ENCODE peak calls at places on chromosomes 11 and 22, in ten cellular contexts. I is activated CD8-positive, alpha-beta T cell treated with anti-CD3 and anti-CD28 coated beads for 36 hours; S is esophagus muscularis mucosa; N is Peyer's patch; K is psoas muscle; G is mammary epithelial cell; E is HL-60; H is GM10248; D is HFF-Myc; U is fibroblast of the aortic adventitia. A is an unnamed sample.

GRCh38 chr11:127627629-127628462 is 627.3 kb upstream of the KIRREL3 start:
- DNase-seq in E (no peak), N (no peak), H (no peak), D (no peak), U (no peak), I (no peak), K (peak), G (peak), S (no peak), A (no peak)

GRCh38 chr22:42901790-42902508 is 44.9 kb upstream of the ARFGAP3 start:
- DNase-seq in N (no peak), S (no peak), H (no peak), E (no peak), G (no peak), D (no peak), I (no peak), U (no peak), K (peak), A (no peak)

GRCh38 chr11:32571039-32571438 is 12.6 kb upstream of the EIF3M start:
- DNase-seq in N (no peak), H (no peak), I (no peak), D (no peak), U (no peak), G (no peak), S (no peak), K (no peak), E (no peak), A (no peak)

GRCh38 chr11:110085255-110085838 is 7.8 kb upstream of the ZC3H12C start:
- DNase-seq in K (no peak), E (no peak), N (no peak), S (no peak), I (no peak), G (peak), D (no peak), H (no peak), U (no peak), A (no peak)

GRCh38 chr11:70510106-70510505 is 111.8 kb downstream of the CTTN start:
- DNase-seq in E (no peak), H (no peak), S (no peak), N (no peak), G (no peak), K (no peak), I (no peak), D (no peak), U (no peak), A (no peak)

GRCh38 chr11:44601471-44602370 is 36.3 kb downstream of the CD82 start:
- DNase-seq in U (no peak), D (no peak), K (no peak), G (no peak), S (no peak), N (peak), I (peak), H (peak), E (no peak), A (peak)

GRCh38 chr11:1303196-1303821 is 6.1 kb downstream of the TOLLIP start:
- DNase-seq in S (peak), D (no peak), G (peak), E (peak), I (no peak), U (no peak), H (no peak), N (peak), K (no peak), A (no peak)

GRCh38 chr11:59164028-59164427 is 7.9 kb upstream of the DTX4 start:
- DNase-seq in H (no peak), U (no peak), S (no peak), K (no peak), I (no peak), D (no peak), E (no peak), N (no peak), G (no peak), A (no peak)

GRCh38 chr11:113874920-113875413 is 405 bp downstream of the USP28 start:
- DNase-seq in N (peak), S (no peak), E (no peak), D (no peak), K (no peak), G (peak), U (peak), I (peak), H (no peak), A (no peak)

GRCh38 chr11:105821366-105821765 is 200.7 kb downstream of the MSANTD4 start:
- DNase-seq in K (no peak), U (no peak), I (no peak), S (no peak), H (no peak), D (no peak), E (no peak), N (no peak), G (no peak), A (no peak)

GRCh38 chr11:134517621-134518293 is 105.7 kb upstream of the B3GAT1 start:
- DNase-seq in I (no peak), D (no peak), U (no peak), K (no peak), E (no peak), N (no peak), S (no peak), H (no peak), G (no peak), A (no peak)

GRCh38 chr11:128195057-128195751 is 392.2 kb downstream of the ETS1 start:
- DNase-seq in I (peak), G (no peak), S (no peak), H (no peak), U (no peak), K (no peak), N (peak), D (no peak), E (peak), A (no peak)

GRCh38 chr22:38504731-38505594 is 1.1 kb downstream of the DDX17 start:
- DNase-seq in D (no peak), H (peak), E (peak), N (peak), U (no peak), K (peak), S (no peak), G (peak), I (peak), A (peak)

GRCh38 chr11:119460582-119460981 is 37.6 kb upstream of the THY1 start:
- DNase-seq in H (no peak), E (no peak), D (peak), G (no peak), I (no peak), N (no peak), U (peak), K (no peak), S (no peak), A (no peak)

GRCh38 chr11:126104420-126104819 is 41.8 kb upstream of the CDON start:
- DNase-seq in N (no peak), H (no peak), U (no peak), E (no peak), S (no peak), G (no peak), D (no peak), I (no peak), K (no peak), A (no peak)

GRCh38 chr22:46593211-46593676 is 26.9 kb upstream of the GRAMD4 start:
- DNase-seq in H (peak), E (peak), K (no peak), G (no peak), I (peak), D (no peak), N (peak), U (no peak), S (no peak), A (peak)

GRCh38 chr11:121067453-121067852 is 33.6 kb upstream of the TECTA start:
- DNase-seq in U (no peak), E (no peak), G (no peak), I (no peak), S (no peak), D (peak), N (no peak), K (no peak), H (no peak), A (no peak)

GRCh38 chr11:88338223-88338661 is 706 bp upstream of the CTSC start:
- DNase-seq in D (peak), U (peak), E (peak), S (no peak), K (peak), N (peak), H (peak), G (peak), I (peak), A (no peak)

GRCh38 chr22:18987765-18988164 is 51.7 kb upstream of the PRODH start:
- DNase-seq in S (no peak), D (no peak), K (no peak), U (no peak), E (peak), G (no peak), I (peak), H (peak), N (no peak), A (no peak)

GRCh38 chr11:132718711-132719641 is 813.3 kb downstream of the OPCML start:
- DNase-seq in D (no peak), S (no peak), K (no peak), E (peak), N (peak), U (no peak), H (no peak), G (no peak), I (peak), A (no peak)

GRCh38 chr11:112481893-112482292 is 221.2 kb upstream of the PLET1 start:
- DNase-seq in I (no peak), S (no peak), G (no peak), U (no peak), K (no peak), E (no peak), H (no peak), D (no peak), N (no peak), A (no peak)

GRCh38 chr11:86874314-86875056 is 74.1 kb downstream of the PRSS23 start:
- DNase-seq in I (no peak), G (no peak), S (no peak), U (no peak), E (no peak), D (no peak), H (no peak), K (no peak), N (no peak), A (no peak)

GRCh38 chr11:95016133-95016532 is 8.9 kb upstream of the KDM4E start:
- DNase-seq in H (no peak), D (no peak), K (no peak), U (no peak), G (no peak), E (no peak), I (no peak), N (no peak), S (no peak), A (no peak)

GRCh38 chr11:7610393-7610792 is 62.9 kb downstream of the CYB5R2 start:
- DNase-seq in S (no peak), N (no peak), K (no peak), H (no peak), D (no peak), U (no peak), G (no peak), E (no peak), I (no peak), A (no peak)

GRCh38 chr11:8631395-8632110 is 37.5 kb upstream of the STK33 start:
- DNase-seq in G (peak), I (no peak), E (no peak), U (peak), S (no peak), H (no peak), D (peak), K (no peak), N (no peak), A (no peak)
- TF ChIP-seq CTCF in G (no peak), I (no peak), E (no peak), U (no peak), S (no peak), H (no peak), D (no peak), K (no peak), N (no peak), A (no peak)

DNA sequence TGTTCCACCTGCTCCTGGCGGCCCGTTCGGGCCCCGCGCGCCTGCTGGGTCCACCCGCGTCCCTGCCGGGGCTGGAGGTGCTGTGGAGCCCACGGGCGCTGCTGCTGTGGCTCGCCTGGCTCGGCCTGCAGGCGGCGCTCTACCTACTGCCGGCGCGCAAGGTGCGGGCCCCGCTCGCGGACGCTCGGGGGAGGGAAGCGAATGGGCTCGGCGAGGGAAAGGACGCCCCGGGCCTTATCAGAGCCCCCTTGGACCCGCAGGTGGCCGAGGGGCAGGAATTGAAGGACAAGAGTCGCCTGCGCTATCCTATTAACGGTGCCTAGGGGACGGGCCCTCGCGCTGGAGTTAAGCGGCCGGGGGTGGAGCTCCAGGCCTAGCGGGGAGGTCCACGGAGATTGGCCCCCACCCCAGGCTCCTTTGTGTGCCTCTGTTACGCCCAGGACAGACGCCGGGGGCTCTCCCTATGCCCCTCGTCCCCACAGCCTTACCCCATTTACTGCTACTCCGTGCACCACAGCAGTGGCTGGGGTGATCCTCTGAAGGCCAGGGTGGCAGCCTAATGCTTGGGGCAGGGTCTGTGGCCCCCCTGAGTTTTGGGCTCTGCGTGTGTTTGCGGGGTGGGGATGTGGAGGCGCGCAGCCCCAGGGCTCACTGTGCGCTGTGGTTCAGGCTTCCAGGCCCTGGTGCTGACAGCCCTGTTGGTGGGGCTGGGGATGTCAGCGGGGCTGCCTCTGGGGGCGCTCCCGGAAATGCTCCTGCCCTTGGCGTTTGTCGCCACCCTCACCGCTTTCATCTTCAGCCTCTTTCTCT is 1.1 kb downstream of the TM7SF2 start:
- DNase-seq in N (peak), D (no peak), I (peak), U (peak), S (no peak), K (peak), H (peak), E (peak), G (no peak), A (peak)
- TF ChIP-seq CTCF in N (peak), D (peak), I (peak), U (peak), S (peak), K (peak), H (peak), E (peak), G (peak), A (peak)

GRCh38 chr22:23205330-23205729 is 25.0 kb downstream of the BCR start:
- DNase-seq in E (no peak), G (no peak), K (no peak), U (no peak), D (no peak), N (no peak), I (no peak), S (no peak), H (no peak), A (no peak)
- TF ChIP-seq CTCF in E (no peak), G (no peak), K (no peak), U (no peak), D (no peak), N (no peak), I (no peak), S (no peak), H (no peak), A (no peak)

DNA sequence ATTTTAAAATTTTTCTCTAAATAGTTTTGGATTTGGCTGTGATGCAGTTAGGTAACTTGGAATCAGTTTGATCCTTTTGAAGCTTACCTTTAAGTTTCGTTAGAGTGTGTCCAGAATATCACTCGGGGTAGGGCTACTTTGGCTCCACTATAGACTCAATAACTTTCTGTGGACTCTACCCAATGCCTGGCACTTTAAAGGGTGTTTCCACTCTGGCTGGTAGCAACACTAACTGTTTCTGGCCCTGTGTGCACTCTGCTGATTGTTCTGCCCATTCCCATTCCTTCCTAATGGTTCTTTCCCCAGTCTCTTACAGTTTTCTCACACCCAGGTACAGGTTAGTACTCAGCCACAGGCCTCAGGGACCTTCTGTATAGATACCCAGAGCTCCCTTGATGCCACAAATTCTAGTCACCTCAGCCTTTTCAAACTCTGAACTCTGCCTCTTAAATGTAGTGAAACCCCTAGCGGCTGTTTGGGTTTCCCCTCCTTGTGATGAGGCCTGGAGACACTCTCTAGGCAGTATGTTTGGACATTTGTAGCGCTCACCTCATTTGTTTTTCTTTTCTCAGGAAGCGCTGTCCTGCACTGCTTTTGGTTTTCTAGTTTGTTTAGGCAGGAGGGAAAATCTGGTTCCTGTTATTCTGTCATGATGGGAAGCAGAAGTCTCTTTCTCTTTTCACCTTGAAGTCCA is 16.8 kb downstream of the CUL5 start:
- DNase-seq in S (no peak), U (no peak), K (no peak), H (peak), I (peak), E (no peak), D (no peak), G (no peak), N (no peak), A (no peak)
- TF ChIP-seq CTCF in S (no peak), U (no peak), K (no peak), H (peak), I (no peak), E (no peak), D (no peak), G (no peak), N (no peak), A (no peak)

GRCh38 chr22:27399161-27399560 is 402.4 kb downstream of the MN1 start:
- DNase-seq in U (peak), K (no peak), D (no peak), S (no peak), H (no peak), E (no peak), N (no peak), I (no peak), G (no peak), A (no peak)
- TF ChIP-seq CTCF in U (no peak), K (no peak), D (no peak), S (no peak), H (no peak), E (no peak), N (no peak), I (no peak), G (no peak), A (no peak)

GRCh38 chr11:129749141-129749540 is 66.5 kb upstream of the TMEM45B start:
- DNase-seq in U (no peak), G (no peak), E (no peak), K (no peak), I (no peak), S (peak), D (no peak), H (no peak), N (no peak), A (no peak)
- TF ChIP-seq CTCF in U (no peak), G (no peak), E (no peak), K (no peak), I (no peak), S (no peak), D (no peak), H (no peak), N (no peak), A (no peak)

GRCh38 chr22:20550851-20551744 is 43.7 kb downstream of the MED15 start:
- DNase-seq in N (peak), G (no peak), I (peak), D (no peak), S (no peak), H (peak), K (peak), E (no peak), U (peak), A (peak)

GRCh38 chr22:20552450-20552894 is 45.1 kb downstream of the MED15 start:
- DNase-seq in S (no peak), I (no peak), U (peak), D (no peak), E (no peak), H (no peak), K (peak), G (no peak), N (peak), A (no peak)

GRCh38 chr22:20552913-20553401 is 45.5 kb downstream of the MED15 start:
- DNase-seq in H (no peak), E (no peak), G (no peak), K (no peak), I (no peak), U (peak), N (no peak), D (no peak), S (no peak), A (no peak)

GRCh38 chr22:20550057-20550817 is 42.8 kb downstream of the MED15 start:
- DNase-seq in N (no peak), U (no peak), H (no peak), K (no peak), S (no peak), G (no peak), E (no peak), I (no peak), D (no peak), A (no peak)

GRCh38 chr22:20551805-20552449 is 44.5 kb downstream of the MED15 start:
- DNase-seq in H (no peak), E (no peak), K (peak), D (no peak), S (no peak), U (peak), I (peak), N (peak), G (no peak), A (no peak)
- TF ChIP-seq CTCF in H (no peak), E (no peak), K (peak), D (peak), S (no peak), U (peak), I (peak), N (peak), G (peak), A (no peak)

DNA sequence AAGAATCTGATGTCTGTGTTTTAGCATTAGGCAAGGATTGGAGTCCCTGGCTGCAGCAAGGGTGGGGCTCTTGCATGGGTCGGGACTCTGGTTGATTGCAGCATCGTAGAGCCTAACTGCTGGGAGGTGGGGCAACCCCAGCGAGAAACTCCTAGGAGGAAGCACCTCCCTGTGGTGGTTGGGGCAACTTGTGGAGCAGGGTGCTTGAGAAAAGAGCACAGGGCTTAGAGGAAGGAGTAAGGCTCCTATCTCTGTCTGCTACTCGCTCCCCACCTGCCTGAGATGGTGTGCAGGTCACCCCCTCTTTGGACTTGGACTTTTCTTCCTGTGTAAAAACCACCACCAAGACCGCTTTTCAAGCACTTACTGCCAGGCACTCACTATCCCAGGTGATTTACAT is 15.6 kb downstream of the SREBF2 start:
- DNase-seq in U (peak), G (no peak), E (peak), I (no peak), S (no peak), N (no peak), D (no peak), H (no peak), K (no peak), A (no peak)
- TF ChIP-seq CTCF in U (no peak), G (peak), E (peak), I (no peak), S (no peak), N (peak), D (no peak), H (no peak), K (no peak), A (no peak)

GRCh38 chr11:2708151-2708581 is 8.4 kb upstream of the KCNQ1OT1 start:
- DNase-seq in G (no peak), N (no peak), S (no peak), I (no peak), H (no peak), E (no peak), U (peak), K (peak), D (no peak), A (no peak)
- TF ChIP-seq CTCF in G (no peak), N (no peak), S (no peak), I (no peak), H (no peak), E (no peak), U (no peak), K (no peak), D (no peak), A (no peak)